ENCODE peak calls at places on chromosomes 16 and 17, in ten cellular contexts. One of them, this sample, is unnamed.

GRCh38 chr16:27174798-27175197 is 28.5 kb upstream of the KDM8 start:
- DNase-seq in CD8-positive, alpha-beta memory T cell: no peak
- DNase-seq in nephron progenitor cell: no peak
- DNase-seq in left colon: no peak
- DNase-seq in Peyer's patch: no peak
- DNase-seq in neural crest cell: no peak
- DNase-seq in NCI-H1092: no peak
- DNase-seq in activated naive CD4-positive, alpha-beta T cell: no peak
- DNase-seq in CD4-positive, alpha-beta T cell: no peak
- DNase-seq in stomach: no peak
- DNase-seq in this sample: no peak

GRCh38 chr16:2277466-2278271 is 9.7 kb upstream of the RNPS1 start:
- DNase-seq in CD8-positive, alpha-beta memory T cell: peak
- DNase-seq in nephron progenitor cell: no peak
- DNase-seq in left colon: no peak
- DNase-seq in Peyer's patch: no peak
- DNase-seq in neural crest cell: no peak
- DNase-seq in NCI-H1092: no peak
- DNase-seq in activated naive CD4-positive, alpha-beta T cell: no peak
- DNase-seq in CD4-positive, alpha-beta T cell: no peak
- DNase-seq in stomach: no peak
- DNase-seq in this sample: no peak

GRCh38 chr16:57289391-57290257 is 5.2 kb upstream of the PLLP start:
- DNase-seq in CD8-positive, alpha-beta memory T cell: no peak
- DNase-seq in nephron progenitor cell: no peak
- DNase-seq in left colon: no peak
- DNase-seq in Peyer's patch: no peak
- DNase-seq in neural crest cell: no peak
- DNase-seq in NCI-H1092: no peak
- DNase-seq in activated naive CD4-positive, alpha-beta T cell: no peak
- DNase-seq in CD4-positive, alpha-beta T cell: no peak
- DNase-seq in stomach: no peak
- DNase-seq in this sample: no peak

GRCh38 chr17:76725580-76726230 is 701 bp downstream of the JMJD6 start:
- DNase-seq in CD8-positive, alpha-beta memory T cell: peak
- DNase-seq in nephron progenitor cell: no peak
- DNase-seq in left colon: peak
- DNase-seq in Peyer's patch: peak
- DNase-seq in neural crest cell: no peak
- DNase-seq in NCI-H1092: no peak
- DNase-seq in activated naive CD4-positive, alpha-beta T cell: peak
- DNase-seq in CD4-positive, alpha-beta T cell: peak
- DNase-seq in stomach: peak
- DNase-seq in this sample: peak

GRCh38 chr17:67499673-67500072 is 122.6 kb downstream of the PITPNC1 start:
- DNase-seq in CD8-positive, alpha-beta memory T cell: no peak
- DNase-seq in nephron progenitor cell: no peak
- DNase-seq in left colon: no peak
- DNase-seq in Peyer's patch: no peak
- DNase-seq in neural crest cell: no peak
- DNase-seq in NCI-H1092: no peak
- DNase-seq in activated naive CD4-positive, alpha-beta T cell: no peak
- DNase-seq in CD4-positive, alpha-beta T cell: no peak
- DNase-seq in stomach: no peak
- DNase-seq in this sample: no peak

GRCh38 chr16:4407543-4408322 is 8.7 kb downstream of the CORO7 start:
- DNase-seq in CD8-positive, alpha-beta memory T cell: no peak
- DNase-seq in nephron progenitor cell: no peak
- DNase-seq in left colon: no peak
- DNase-seq in Peyer's patch: no peak
- DNase-seq in neural crest cell: no peak
- DNase-seq in NCI-H1092: no peak
- DNase-seq in activated naive CD4-positive, alpha-beta T cell: no peak
- DNase-seq in CD4-positive, alpha-beta T cell: no peak
- DNase-seq in stomach: no peak
- DNase-seq in this sample: no peak

GRCh38 chr16:81917375-81917774 is 93.9 kb downstream of the SDR42E1 start:
- DNase-seq in CD8-positive, alpha-beta memory T cell: no peak
- DNase-seq in nephron progenitor cell: no peak
- DNase-seq in left colon: no peak
- DNase-seq in Peyer's patch: no peak
- DNase-seq in neural crest cell: no peak
- DNase-seq in NCI-H1092: no peak
- DNase-seq in activated naive CD4-positive, alpha-beta T cell: no peak
- DNase-seq in CD4-positive, alpha-beta T cell: no peak
- DNase-seq in stomach: no peak
- DNase-seq in this sample: no peak

GRCh38 chr17:7854078-7854777 is 638 bp upstream of the TMEM88 start:
- DNase-seq in CD8-positive, alpha-beta memory T cell: peak
- DNase-seq in nephron progenitor cell: peak
- DNase-seq in left colon: no peak
- DNase-seq in Peyer's patch: no peak
- DNase-seq in neural crest cell: no peak
- DNase-seq in NCI-H1092: no peak
- DNase-seq in activated naive CD4-positive, alpha-beta T cell: no peak
- DNase-seq in CD4-positive, alpha-beta T cell: no peak
- DNase-seq in stomach: no peak
- DNase-seq in this sample: no peak

GRCh38 chr17:199806-200603 is 18.6 kb upstream of the DOC2B start:
- DNase-seq in CD8-positive, alpha-beta memory T cell: no peak
- DNase-seq in nephron progenitor cell: no peak
- DNase-seq in left colon: no peak
- DNase-seq in Peyer's patch: no peak
- DNase-seq in neural crest cell: no peak
- DNase-seq in NCI-H1092: no peak
- DNase-seq in activated naive CD4-positive, alpha-beta T cell: no peak
- DNase-seq in CD4-positive, alpha-beta T cell: no peak
- DNase-seq in stomach: no peak
- DNase-seq in this sample: no peak

GRCh38 chr17:6393368-6393952 is 41.5 kb downstream of the AIPL1 start:
- DNase-seq in CD8-positive, alpha-beta memory T cell: no peak
- DNase-seq in nephron progenitor cell: no peak
- DNase-seq in left colon: no peak
- DNase-seq in Peyer's patch: no peak
- DNase-seq in neural crest cell: no peak
- DNase-seq in NCI-H1092: no peak
- DNase-seq in activated naive CD4-positive, alpha-beta T cell: no peak
- DNase-seq in CD4-positive, alpha-beta T cell: no peak
- DNase-seq in stomach: no peak
- DNase-seq in this sample: no peak

This sample was measured in T-cell.